ENCODE peak calls at places on chromosome 5, in four cellular contexts. One of them, this sample, is unnamed.

GRCh38 chr5:110757118-110757729 is 18.4 kb downstream of the SLC25A46 start:
- DNase-seq in KG1: no peak
- DNase-seq in amygdala: no peak
- DNase-seq in hypothalamus: no peak
- DNase-seq in this sample: no peak

GRCh38 chr5:56638061-56638621 is 177.2 kb upstream of the MAP3K1 start:
- DNase-seq in KG1: no peak
- DNase-seq in hypothalamus: no peak
- DNase-seq in amygdala: no peak
- DNase-seq in this sample: no peak

GRCh38 chr5:41763537-41763936 is 106.7 kb downstream of the OXCT1 start:
- DNase-seq in hypothalamus: no peak
- DNase-seq in KG1: no peak
- DNase-seq in amygdala: no peak
- DNase-seq in this sample: no peak

GRCh38 chr5:39760385-39761198 is 335.8 kb upstream of the DAB2 start:
- DNase-seq in KG1: no peak
- DNase-seq in amygdala: no peak
- DNase-seq in hypothalamus: no peak
- DNase-seq in this sample: no peak

GRCh38 chr5:177478711-177479646 is 5.5 kb upstream of the DBN1 start:
- DNase-seq in KG1: peak
- DNase-seq in hypothalamus: no peak
- DNase-seq in amygdala: no peak
- DNase-seq in this sample: no peak

GRCh38 chr5:1540831-1541661 is 17.3 kb upstream of the LPCAT1 start:
- DNase-seq in amygdala: no peak
- DNase-seq in hypothalamus: no peak
- DNase-seq in KG1: no peak
- DNase-seq in this sample: no peak

GRCh38 chr5:145854651-145855258 is 18.1 kb downstream of the GRXCR2 start:
- DNase-seq in hypothalamus: no peak
- DNase-seq in amygdala: no peak
- DNase-seq in KG1: no peak
- DNase-seq in this sample: no peak

GRCh38 chr5:6715271-6715670 is 2.0 kb downstream of the TENT4A start:
- DNase-seq in amygdala: no peak
- DNase-seq in KG1: no peak
- DNase-seq in hypothalamus: no peak
- DNase-seq in this sample: no peak

GRCh38 chr5:177325868-177326381 is 14.2 kb upstream of the MXD3 start:
- DNase-seq in KG1: no peak
- DNase-seq in hypothalamus: no peak
- DNase-seq in amygdala: no peak
- DNase-seq in this sample: no peak

GRCh38 chr5:1797855-1798254 is 1.8 kb downstream of the MRPL36 start:
- DNase-seq in amygdala: no peak
- DNase-seq in hypothalamus: no peak
- DNase-seq in KG1: no peak
- DNase-seq in this sample: no peak

GRCh38 chr5:177399903-177400868 is at the start of gene PFN3:
- DNase-seq in KG1: no peak
- DNase-seq in hypothalamus: no peak
- DNase-seq in amygdala: peak
- DNase-seq in this sample: no peak

GRCh38 chr5:38722918-38723317 is 122.9 kb upstream of the OSMR start:
- DNase-seq in hypothalamus: no peak
- DNase-seq in KG1: no peak
- DNase-seq in amygdala: no peak
- DNase-seq in this sample: no peak

GRCh38 chr5:127216906-127217675 is 73.5 kb upstream of the MEGF10 start:
- DNase-seq in amygdala: no peak
- DNase-seq in KG1: no peak
- DNase-seq in hypothalamus: no peak
- DNase-seq in this sample: no peak

GRCh38 chr5:78647838-78648358 is 674 bp downstream of the LHFPL2 start:
- DNase-seq in KG1: no peak
- DNase-seq in amygdala: peak
- DNase-seq in hypothalamus: peak
- DNase-seq in this sample: peak

GRCh38 chr5:132831095-132831860 is 831 bp upstream of the SHROOM1 start:
- DNase-seq in KG1: no peak
- DNase-seq in amygdala: no peak
- DNase-seq in hypothalamus: no peak
- DNase-seq in this sample: no peak

GRCh38 chr5:148145916-148146315 is 22.4 kb upstream of the SPINK14 start:
- DNase-seq in amygdala: no peak
- DNase-seq in KG1: no peak
- DNase-seq in hypothalamus: no peak
- DNase-seq in this sample: no peak

GRCh38 chr5:9025942-9026341 is 519.9 kb downstream of the SEMA5A start:
- DNase-seq in KG1: no peak
- DNase-seq in hypothalamus: no peak
- DNase-seq in amygdala: no peak
- DNase-seq in this sample: no peak

GRCh38 chr5:35853652-35854051 is 3.0 kb upstream of the IL7R start:
- DNase-seq in KG1: no peak
- DNase-seq in hypothalamus: no peak
- DNase-seq in amygdala: no peak
- DNase-seq in this sample: no peak

GRCh38 chr5:40052812-40053211 is 626.9 kb upstream of the PTGER4 start:
- DNase-seq in amygdala: no peak
- DNase-seq in hypothalamus: no peak
- DNase-seq in KG1: no peak
- DNase-seq in this sample: no peak

GRCh38 chr5:167643616-167644015 is 647.8 kb upstream of the WWC1 start:
- DNase-seq in amygdala: no peak
- DNase-seq in KG1: no peak
- DNase-seq in hypothalamus: no peak
- DNase-seq in this sample: no peak

GRCh38 chr5:132747693-132748440 is 641 bp downstream of the CCNI2 start:
- DNase-seq in KG1: no peak
- DNase-seq in amygdala: no peak
- DNase-seq in hypothalamus: no peak
- DNase-seq in this sample: no peak

GRCh38 chr5:179794171-179794570 is 385 bp downstream of the LTC4S start:
- DNase-seq in amygdala: no peak
- DNase-seq in hypothalamus: no peak
- DNase-seq in KG1: no peak
- DNase-seq in this sample: no peak

GRCh38 chr5:139394123-139394653 is 716 bp downstream of the PROB1 start:
- DNase-seq in amygdala: no peak
- DNase-seq in KG1: no peak
- DNase-seq in hypothalamus: no peak
- DNase-seq in this sample: no peak

GRCh38 chr5:142304013-142304701 is 20.7 kb downstream of the SPRY4 start:
- DNase-seq in hypothalamus: no peak
- DNase-seq in amygdala: no peak
- DNase-seq in KG1: no peak
- DNase-seq in this sample: no peak

GRCh38 chr5:151675225-151675955 is 11.3 kb downstream of the SPARC start:
- DNase-seq in amygdala: no peak
- DNase-seq in KG1: no peak
- DNase-seq in hypothalamus: no peak
- DNase-seq in this sample: no peak

GRCh38 chr5:1973391-1974013 is 90.8 kb upstream of the IRX4 start:
- DNase-seq in hypothalamus: no peak
- DNase-seq in KG1: no peak
- DNase-seq in amygdala: no peak
- DNase-seq in this sample: no peak

GRCh38 chr5:160395111-160395510 is 4.7 kb downstream of the FAM200C start:
- DNase-seq in amygdala: no peak
- DNase-seq in hypothalamus: no peak
- DNase-seq in KG1: no peak
- DNase-seq in this sample: no peak

GRCh38 chr5:150503977-150504620 is 3.8 kb upstream of the NDST1 start:
- DNase-seq in hypothalamus: peak
- DNase-seq in KG1: no peak
- DNase-seq in amygdala: peak
- DNase-seq in this sample: peak

GRCh38 chr5:437281-437771 is 5.7 kb upstream of the EXOC3 start:
- DNase-seq in amygdala: no peak
- DNase-seq in hypothalamus: no peak
- DNase-seq in KG1: no peak
- DNase-seq in this sample: no peak

GRCh38 chr5:57215629-57216195 is 41.9 kb downstream of the GPBP1 start:
- DNase-seq in hypothalamus: no peak
- DNase-seq in KG1: no peak
- DNase-seq in amygdala: no peak
- DNase-seq in this sample: no peak

GRCh38 chr5:124651663-124652513 is 94.6 kb downstream of the ZNF608 start:
- DNase-seq in hypothalamus: peak
- DNase-seq in KG1: no peak
- DNase-seq in amygdala: peak
- DNase-seq in this sample: peak

GRCh38 chr5:9861664-9862256 is 231.6 kb upstream of the TAS2R1 start:
- DNase-seq in amygdala: no peak
- DNase-seq in KG1: no peak
- DNase-seq in hypothalamus: no peak
- DNase-seq in this sample: no peak

GRCh38 chr5:167049043-167049663 is 1242.3 kb upstream of the WWC1 start:
- DNase-seq in KG1: no peak
- DNase-seq in amygdala: no peak
- DNase-seq in hypothalamus: peak
- DNase-seq in this sample: no peak

GRCh38 chr5:81759632-81760005 is 8.7 kb upstream of the SSBP2 start:
- DNase-seq in amygdala: no peak
- DNase-seq in hypothalamus: no peak
- DNase-seq in KG1: no peak
- DNase-seq in this sample: peak

GRCh38 chr5:158487677-158488076 is 612.0 kb downstream of the EBF1 start:
- DNase-seq in hypothalamus: no peak
- DNase-seq in KG1: no peak
- DNase-seq in amygdala: no peak
- DNase-seq in this sample: no peak

GRCh38 chr5:10535237-10535530 is 28.7 kb upstream of the ANKRD33B start:
- DNase-seq in KG1: no peak
- DNase-seq in hypothalamus: no peak
- DNase-seq in amygdala: no peak
- DNase-seq in this sample: no peak

GRCh38 chr5:141757402-141757801 is 75.4 kb upstream of the ARAP3 start:
- DNase-seq in KG1: no peak
- DNase-seq in amygdala: no peak
- DNase-seq in hypothalamus: no peak
- DNase-seq in this sample: no peak

GRCh38 chr5:56671571-56671970 is 143.8 kb upstream of the MAP3K1 start:
- DNase-seq in KG1: no peak
- DNase-seq in hypothalamus: no peak
- DNase-seq in amygdala: no peak
- DNase-seq in this sample: no peak

This sample was measured in substantia nigra.